ENCODE peak calls at places on chromosomes 7 and 10, in nine cellular contexts. S, M, I, Y, H, A, F, E and N are unnamed samples.

GRCh38 chr10:78974409-78975317 is 94.1 kb upstream of the ZMIZ1 start:
- DNase-seq in S (peak), M (no peak), I (peak), Y (peak), H (peak), A (peak), F (peak), E (peak), N (peak)

GRCh38 chr10:46052057-46052790 is 6.2 kb upstream of the MSMB start:
- DNase-seq in S (no peak), M (no peak), I (no peak), Y (no peak), H (no peak), A (no peak), F (no peak), E (no peak), N (no peak)

GRCh38 chr10:99605351-99605750 is 14.9 kb downstream of the SLC25A28 start:
- DNase-seq in S (no peak), M (no peak), I (no peak), Y (no peak), H (no peak), A (no peak), F (no peak), E (no peak), N (peak)

GRCh38 chr10:119139464-119140067 is 25.9 kb downstream of the SFXN4 start:
- DNase-seq in S (peak), M (no peak), I (no peak), Y (peak), H (no peak), A (no peak), F (no peak), E (no peak), N (peak)

GRCh38 chr7:112288301-112288700 is 81.8 kb downstream of the ZNF277 start:
- DNase-seq in S (no peak), M (no peak), I (no peak), Y (no peak), H (no peak), A (no peak), F (no peak), E (no peak), N (no peak)

GRCh38 chr10:106913294-106913693 is 251.2 kb downstream of the SORCS1 start:
- DNase-seq in S (no peak), M (no peak), I (no peak), Y (no peak), H (no peak), A (no peak), F (no peak), E (no peak), N (no peak)

GRCh38 chr10:36023939-36024338 is 381.8 kb upstream of the FZD8 start:
- DNase-seq in S (no peak), M (no peak), I (no peak), Y (no peak), H (no peak), A (no peak), F (no peak), E (no peak), N (peak)

GRCh38 chr10:88253120-88253519 is 330.0 kb downstream of the RNLS start:
- DNase-seq in S (no peak), M (no peak), I (no peak), Y (no peak), H (no peak), A (no peak), F (no peak), E (no peak), N (no peak)

GRCh38 chr7:22545539-22545938 is 45.6 kb upstream of the STEAP1B start:
- DNase-seq in S (no peak), M (no peak), I (no peak), Y (no peak), H (no peak), A (no peak), F (no peak), E (no peak), N (no peak)

GRCh38 chr7:99002827-99003212 is 124.5 kb downstream of the TRRAP start:
- DNase-seq in S (no peak), M (no peak), I (no peak), Y (no peak), H (no peak), A (no peak), F (no peak), E (no peak), N (no peak)

GRCh38 chr7:128174391-128174790 is 66.7 kb upstream of the LEP start:
- DNase-seq in S (no peak), M (no peak), I (no peak), Y (no peak), H (no peak), A (no peak), F (no peak), E (no peak), N (peak)

GRCh38 chr10:69464801-69465401 is 13.6 kb downstream of the TSPAN15 start:
- DNase-seq in S (peak), M (no peak), I (peak), Y (no peak), H (no peak), A (no peak), F (no peak), E (no peak), N (peak)

GRCh38 chr10:129031233-129032150 is 435.5 kb upstream of the MGMT start:
- DNase-seq in S (peak), M (peak), I (no peak), Y (no peak), H (peak), A (no peak), F (no peak), E (peak), N (peak)

GRCh38 chr7:2211926-2212325 is 20.8 kb downstream of the MAD1L1 start:
- DNase-seq in S (no peak), M (no peak), I (no peak), Y (no peak), H (no peak), A (no peak), F (peak), E (no peak), N (no peak)

GRCh38 chr10:30170814-30171213 is 111.4 kb upstream of the JCAD start:
- DNase-seq in S (no peak), M (no peak), I (no peak), Y (no peak), H (no peak), A (no peak), F (no peak), E (no peak), N (no peak)

GRCh38 chr7:134350682-134351081 is 34.0 kb upstream of the SLC35B4 start:
- DNase-seq in S (peak), M (no peak), I (no peak), Y (no peak), H (no peak), A (no peak), F (no peak), E (no peak), N (no peak)

GRCh38 chr10:132992433-132993215 is 50.3 kb upstream of the CFAP46 start:
- DNase-seq in S (no peak), M (no peak), I (no peak), Y (no peak), H (no peak), A (no peak), F (no peak), E (no peak), N (no peak)

GRCh38 chr10:17049195-17049594 is 80.4 kb downstream of the CUBN start:
- DNase-seq in S (no peak), M (no peak), I (no peak), Y (no peak), H (no peak), A (no peak), F (no peak), E (no peak), N (no peak)

GRCh38 chr7:145511014-145511413 is 605.6 kb upstream of the CNTNAP2 start:
- DNase-seq in S (no peak), M (no peak), I (no peak), Y (no peak), H (no peak), A (peak), F (no peak), E (no peak), N (no peak)

GRCh38 chr7:127486654-127487053 is 94.1 kb upstream of the ZNF800 start:
- DNase-seq in S (peak), M (no peak), I (no peak), Y (no peak), H (no peak), A (no peak), F (no peak), E (no peak), N (no peak)

GRCh38 chr7:70098133-70098561 is 499.9 kb downstream of the AUTS2 start:
- DNase-seq in S (no peak), M (no peak), I (no peak), Y (no peak), H (no peak), A (peak), F (no peak), E (no peak), N (peak)

GRCh38 chr7:16849295-16850148 is 32.3 kb downstream of the AGR3 start:
- DNase-seq in S (no peak), M (no peak), I (no peak), Y (no peak), H (no peak), A (no peak), F (no peak), E (no peak), N (no peak)

GRCh38 chr7:79199266-79199665 is 254.2 kb downstream of the MAGI2 start:
- DNase-seq in S (no peak), M (no peak), I (no peak), Y (no peak), H (no peak), A (no peak), F (no peak), E (no peak), N (peak)

GRCh38 chr10:22340362-22341189 is 4.7 kb upstream of the SPAG6 start:
- DNase-seq in S (peak), M (no peak), I (no peak), Y (peak), H (peak), A (peak), F (peak), E (no peak), N (peak)

GRCh38 chr7:51103718-51104117 is 212.9 kb downstream of the COBL start:
- DNase-seq in S (no peak), M (no peak), I (no peak), Y (no peak), H (no peak), A (no peak), F (no peak), E (no peak), N (no peak)

GRCh38 chr7:120521761-120522737 is 249.1 kb downstream of the KCND2 start:
- DNase-seq in S (no peak), M (no peak), I (no peak), Y (no peak), H (no peak), A (peak), F (no peak), E (no peak), N (no peak)

GRCh38 chr7:157700237-157701005 is 363.6 kb downstream of the DNAJB6 start:
- DNase-seq in S (no peak), M (no peak), I (no peak), Y (no peak), H (no peak), A (no peak), F (peak), E (no peak), N (no peak)

GRCh38 chr7:22346383-22347107 is 10.4 kb downstream of the RAPGEF5 start:
- DNase-seq in S (no peak), M (no peak), I (no peak), Y (no peak), H (no peak), A (peak), F (no peak), E (peak), N (no peak)

GRCh38 chr10:73053275-73053674 is 43.4 kb downstream of the P4HA1 start:
- DNase-seq in S (no peak), M (no peak), I (no peak), Y (no peak), H (no peak), A (no peak), F (no peak), E (no peak), N (no peak)